ENCODE peak calls at places on chromosomes 2 and 18, in eight cellular contexts. S, Y, C, U, M, R, I and H are unnamed samples.

GRCh38 chr2:159265171-159265576 is 21.3 kb downstream of the WDSUB1 start:
- DNase-seq in S (no peak), Y (no peak), C (peak; percentile 51), U (peak; percentile 55), M (no peak), R (no peak), I (no peak), H (no peak)

GRCh38 chr18:65942854-65943253 is 192.0 kb downstream of the CDH7 start:
- DNase-seq in S (no peak), Y (no peak), C (no peak), U (no peak), M (no peak), R (no peak), I (no peak), H (no peak)

GRCh38 chr2:210233487-210233886 is 8.2 kb upstream of the ACADL start:
- DNase-seq in S (no peak), Y (no peak), C (no peak), U (no peak), M (no peak), R (no peak), I (no peak), H (peak; percentile 73)

GRCh38 chr2:152875832-152876669 is 157.6 kb downstream of the ARL6IP6 start:
- DNase-seq in S (no peak), Y (no peak), C (peak; percentile 73), U (no peak), M (no peak), R (no peak), I (peak; percentile 4), H (no peak)

GRCh38 chr2:195410272-195410671 is 246.8 kb upstream of the SLC39A10 start:
- DNase-seq in S (peak; percentile 46), Y (no peak), C (no peak), U (no peak), M (no peak), R (no peak), I (no peak), H (no peak)

GRCh38 chr2:132439703-132440398 is 23.2 kb downstream of the GPR39 start:
- DNase-seq in S (no peak), Y (no peak), C (peak; percentile 23), U (peak; percentile 53), M (no peak), R (no peak), I (peak; percentile 30), H (no peak)

GRCh38 chr2:43220982-43221659 is 5.3 kb downstream of the ZFP36L2 start:
- DNase-seq in S (peak; percentile 44), Y (peak; percentile 90), C (peak; percentile 69), U (no peak), M (no peak), R (peak; percentile 43), I (no peak), H (peak; percentile 76)

GRCh38 chr2:213763963-213764362 is 479.7 kb downstream of the SPAG16 start:
- DNase-seq in S (no peak), Y (no peak), C (no peak), U (no peak), M (no peak), R (no peak), I (no peak), H (no peak)

GRCh38 chr2:186544255-186544675 is 45.6 kb upstream of the ITGAV start:
- DNase-seq in S (peak; percentile 16), Y (no peak), C (peak; percentile 93), U (peak; percentile 97), M (no peak), R (no peak), I (peak; percentile 86), H (no peak)

GRCh38 chr18:499351-500229 is 911 bp downstream of the COLEC12 start:
- DNase-seq in S (no peak), Y (no peak), C (peak; percentile 95), U (peak; percentile 70), M (no peak), R (no peak), I (no peak), H (peak; percentile 73)

GRCh38 chr2:38765149-38765548 is 12.9 kb upstream of the GEMIN6 start:
- DNase-seq in S (no peak), Y (no peak), C (peak; percentile 87), U (peak; percentile 93), M (no peak), R (no peak), I (peak; percentile 64), H (no peak)

GRCh38 chr2:150476213-150476740 is 11.2 kb downstream of the RND3 start:
- DNase-seq in S (no peak), Y (no peak), C (peak; percentile 50), U (no peak), M (no peak), R (no peak), I (no peak), H (no peak)

GRCh38 chr2:171254666-171255065 is 94.0 kb upstream of the TLK1 start:
- DNase-seq in S (no peak), Y (no peak), C (no peak), U (no peak), M (no peak), R (no peak), I (no peak), H (no peak)

GRCh38 chr18:11541179-11541578 is 68.2 kb upstream of the SLC35G4 start:
- DNase-seq in S (peak; percentile 19), Y (no peak), C (no peak), U (no peak), M (no peak), R (no peak), I (no peak), H (no peak)

GRCh38 chr2:88671786-88672427 is 19.6 kb upstream of the RPIA start:
- DNase-seq in S (peak; percentile 61), Y (no peak), C (peak; percentile 70), U (peak; percentile 58), M (no peak), R (no peak), I (peak; percentile 58), H (no peak)

GRCh38 chr2:240974771-240975572 is 23.4 kb upstream of the SNED1 start:
- DNase-seq in S (no peak), Y (peak; percentile 7), C (peak; percentile 18), U (no peak), M (no peak), R (no peak), I (no peak), H (no peak)

GRCh38 chr2:229350117-229350805 is 79.2 kb upstream of the PID1 start:
- DNase-seq in S (no peak), Y (no peak), C (no peak), U (peak; percentile 19), M (no peak), R (no peak), I (peak; percentile 14), H (no peak)